ENCODE peak calls at places on chromosomes 3 and 15, in ten cellular contexts. E is CD8-positive, alpha-beta T cell; M is tibial artery; R is A673; D is esophagus squamous epithelium; L is AG04450; B is thoracic aorta; V is astrocyte; T is fibroblast of lung; O is suprapubic skin. X is an unnamed sample.

GRCh38 chr15:91407237-91407889 is 307.3 kb downstream of the SV2B start:
- DNase-seq in E (peak; percentile 23), M (no peak), R (peak; percentile 4), D (no peak), L (no peak), B (no peak), V (peak; percentile 79), T (peak; percentile 10), O (no peak), X (no peak)

GRCh38 chr15:39511915-39512260 is 69.0 kb upstream of the THBS1 start:
- DNase-seq in E (no peak), M (no peak), R (no peak), D (no peak), L (peak; percentile 62), B (no peak), V (peak; percentile 48), T (peak; percentile 87), O (no peak), X (peak; percentile 62)

GRCh38 chr3:146646251-146646650 is 41.1 kb upstream of the PLSCR5 start:
- DNase-seq in E (no peak), M (no peak), R (peak; percentile 56), D (no peak), L (no peak), B (no peak), V (no peak), T (peak; percentile 40), O (no peak), X (no peak)

GRCh38 chr15:77576538-77576937 is 56.2 kb downstream of the LINGO1 start:
- DNase-seq in E (no peak), M (no peak), R (no peak), D (no peak), L (no peak), B (no peak), V (no peak), T (no peak), O (no peak), X (no peak)

GRCh38 chr15:63291507-63291906 is 14.1 kb downstream of the APH1B start:
- DNase-seq in E (no peak), M (no peak), R (peak; percentile 70), D (no peak), L (peak; percentile 37), B (no peak), V (peak; percentile 90), T (peak; percentile 70), O (no peak), X (no peak)

GRCh38 chr3:42654331-42655201 is 1.1 kb downstream of the ZBTB47 start:
- DNase-seq in E (no peak), M (peak; percentile 89), R (peak; percentile 46), D (no peak), L (no peak), B (no peak), V (peak; percentile 35), T (peak; percentile 58), O (peak; percentile 85), X (peak; percentile 87)

GRCh38 chr15:65058394-65059368 is 9.1 kb downstream of the RASL12 start:
- DNase-seq in E (no peak), M (peak; percentile 64), R (no peak), D (no peak), L (no peak), B (no peak), V (no peak), T (no peak), O (peak; percentile 50), X (no peak)

GRCh38 chr15:90539789-90540188 is 10.1 kb downstream of the CRTC3 start:
- DNase-seq in E (peak; percentile 40), M (no peak), R (no peak), D (no peak), L (no peak), B (no peak), V (no peak), T (no peak), O (no peak), X (no peak)

GRCh38 chr3:187694801-187695200 is 7.6 kb downstream of the RTP2 start:
- DNase-seq in E (no peak), M (no peak), R (no peak), D (no peak), L (no peak), B (no peak), V (peak; percentile 64), T (peak; percentile 40), O (no peak), X (no peak)

GRCh38 chr3:122004123-122004522 is 17.9 kb downstream of the ILDR1 start:
- DNase-seq in E (no peak), M (no peak), R (peak; percentile 14), D (no peak), L (no peak), B (no peak), V (no peak), T (peak; percentile 4), O (no peak), X (no peak)

GRCh38 chr15:36626984-36627383 is 47.6 kb downstream of the CDIN1 start:
- DNase-seq in E (no peak), M (no peak), R (no peak), D (no peak), L (no peak), B (no peak), V (no peak), T (no peak), O (no peak), X (no peak)

DNA sequence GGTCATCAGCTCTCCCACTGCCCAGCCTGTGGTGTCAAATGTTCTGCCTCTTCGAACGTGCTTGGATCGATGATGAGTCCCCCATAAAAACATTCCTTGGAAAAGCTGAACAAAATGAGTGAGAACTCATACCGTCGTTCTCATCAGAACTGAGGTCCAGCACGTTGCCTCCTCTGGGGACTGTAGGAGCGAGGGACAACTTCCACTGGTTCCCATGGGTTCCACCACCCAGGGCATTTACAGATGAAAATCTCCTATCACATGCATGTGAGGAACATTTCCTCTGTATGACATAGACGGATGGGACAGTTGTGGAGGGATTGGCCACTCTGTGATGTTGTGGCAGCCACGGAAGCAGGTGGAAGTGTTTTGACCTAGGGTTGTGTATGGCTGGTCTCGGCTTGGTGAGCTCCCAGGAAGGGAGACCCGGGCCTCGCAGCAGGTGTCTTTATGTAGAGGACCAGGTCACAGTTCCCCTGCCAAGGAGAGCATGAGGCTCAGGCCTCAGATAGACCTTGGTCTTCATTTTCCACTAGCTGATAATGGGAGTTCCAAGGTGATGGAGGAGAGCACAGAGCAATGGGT is 113.0 kb downstream of the SNRPN start:
- DNase-seq in E (no peak), M (no peak), R (no peak), D (no peak), L (no peak), B (no peak), V (no peak), T (no peak), O (no peak), X (no peak)
- H3K9me3 ChIP-seq in E (peaks cover 99% of the 10 kb centered on the region), M (peaks cover 100% of the 10 kb centered on the region), R (peaks cover 96% of the 10 kb centered on the region), D (peaks cover 100% of the 10 kb centered on the region), L (peaks cover 100% of the 10 kb centered on the region), B (peaks cover 100% of the 10 kb centered on the region), V (peaks cover 100% of the 10 kb centered on the region), T (peaks cover 60% of the 10 kb centered on the region), O (peaks cover 97% of the 10 kb centered on the region), X (peaks cover 96% of the 10 kb centered on the region)

GRCh38 chr3:52792413-52792812 is 2.2 kb upstream of the ITIH3 start:
- DNase-seq in E (peak; percentile 3), M (no peak), R (no peak), D (no peak), L (no peak), B (no peak), V (no peak), T (no peak), O (no peak), X (no peak)
- TF ChIP-seq CTCF in E (no peak), M (no peak), R (no peak), D (no peak), L (peak; percentile 1), B (no peak), V (no peak), T (no peak), O (no peak), X (no peak)

DNA sequence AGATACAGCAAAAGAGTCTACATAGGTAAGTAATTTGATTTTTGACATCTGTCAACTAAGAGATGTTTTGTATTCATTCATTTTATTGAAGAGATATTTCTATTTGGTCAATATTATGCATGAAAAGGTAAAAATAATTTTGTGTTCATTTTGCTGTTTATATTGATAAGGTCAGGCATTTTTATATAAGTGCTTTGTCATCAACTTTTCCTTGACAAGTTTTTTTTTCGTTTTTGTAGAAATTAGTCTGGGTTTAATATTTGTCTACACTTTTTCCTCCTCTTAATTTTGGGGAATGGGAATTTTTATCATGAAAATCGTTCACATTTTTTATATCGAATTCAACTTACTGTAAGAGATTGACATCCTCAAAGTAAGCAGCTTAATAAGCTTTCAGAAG is 67.7 kb downstream of the STT3B start:
- DNase-seq in E (no peak), M (no peak), R (no peak), D (no peak), L (no peak), B (no peak), V (no peak), T (no peak), O (no peak), X (no peak)
- H3K9me3 ChIP-seq in E (no peaks in the 10 kb centered on the region), M (no peaks in the 10 kb centered on the region), R (peaks cover 8% of the 10 kb centered on the region), D (no peaks in the 10 kb centered on the region), L (no peaks in the 10 kb centered on the region), B (no peaks in the 10 kb centered on the region), V (no peaks in the 10 kb centered on the region), T (no peaks in the 10 kb centered on the region), O (no peaks in the 10 kb centered on the region), X (no peaks in the 10 kb centered on the region)

GRCh38 chr3:24451461-24452099 is 43.1 kb downstream of the THRB start:
- DNase-seq in E (no peak), M (no peak), R (no peak), D (no peak), L (no peak), B (no peak), V (no peak), T (peak; percentile 32), O (no peak), X (no peak)
- TF ChIP-seq CTCF in E (no peak), M (no peak), R (no peak), D (no peak), L (no peak), B (no peak), V (no peak), T (no peak), O (no peak), X (no peak)

GRCh38 chr3:138544546-138544945 is 49.5 kb downstream of the CEP70 start:
- DNase-seq in E (no peak), M (no peak), R (no peak), D (no peak), L (no peak), B (no peak), V (no peak), T (no peak), O (no peak), X (no peak)
- H3K9me3 ChIP-seq in E (peaks cover 14% of the 10 kb centered on the region), M (peaks cover 51% of the 10 kb centered on the region), R (peaks cover 11% of the 10 kb centered on the region), D (peaks cover 39% of the 10 kb centered on the region), L (peaks cover 27% of the 10 kb centered on the region), B (peaks cover 37% of the 10 kb centered on the region), V (no peaks in the 10 kb centered on the region), T (no peaks in the 10 kb centered on the region), O (peaks cover 18% of the 10 kb centered on the region), X (peaks cover 31% of the 10 kb centered on the region)

GRCh38 chr3:156787926-156788663 is 38.1 kb upstream of the LEKR1 start:
- DNase-seq in E (no peak), M (no peak), R (peak; percentile 86), D (no peak), L (peak; percentile 79), B (no peak), V (peak; percentile 97), T (peak; percentile 85), O (no peak), X (no peak)
- TF ChIP-seq CTCF in E (no peak), M (no peak), R (no peak), D (no peak), L (peak; percentile 17), B (no peak), V (no peak), T (no peak), O (no peak), X (no peak)

X was measured in vagina.